ENCODE peak calls at places on chromosomes 16 and 17, in six cellular contexts. B, C, F, P, A and Z are unnamed samples. For H3K36me3, the result is how much of the 10 kb centered on the place peaks cover.

GRCh38 chr16:56424791-56425438 is 430 bp downstream of the AMFR start:
- DNase-seq in A (no peak), B (peak), C (peak), F (peak), P (no peak), Z (peak)

GRCh38 chr17:19706791-19707727 is 9.3 kb downstream of the SLC47A2 start:
- DNase-seq in P (no peak), F (no peak), C (no peak), A (no peak), B (no peak), Z (no peak)

GRCh38 chr17:64420143-64420670 is 28.7 kb upstream of the MILR1 start:
- DNase-seq in C (no peak), F (no peak), P (peak), B (peak), A (no peak), Z (no peak)

GRCh38 chr17:65058151-65058550 is 1.6 kb upstream of the GNA13 start:
- DNase-seq in F (no peak), B (no peak), C (no peak), A (no peak), P (no peak), Z (no peak)

GRCh38 chr16:77913738-77914263 is 108.5 kb upstream of the CLEC3A start:
- DNase-seq in B (no peak), F (no peak), A (no peak), C (no peak), P (no peak), Z (no peak)

GRCh38 chr16:30024451-30024850 is 1.5 kb downstream of the C16orf92 start:
- DNase-seq in A (no peak), F (no peak), P (no peak), B (no peak), C (no peak), Z (no peak)

GRCh38 chr16:87464691-87465300 is 28.0 kb downstream of the ZCCHC14 start:
- DNase-seq in P (no peak), C (peak), A (no peak), B (no peak), F (peak), Z (peak)

GRCh38 chr17:74369221-74369620 is 1.9 kb downstream of the GPR142 start:
- DNase-seq in F (no peak), B (no peak), A (no peak), C (no peak), P (no peak), Z (peak)

GRCh38 chr17:2259769-2260536 is 43.6 kb downstream of the SMG6 start:
- DNase-seq in P (no peak), A (no peak), F (peak), B (no peak), C (peak), Z (no peak)

GRCh38 chr17:27616414-27616813 is 14.6 kb upstream of the LGALS9 start:
- DNase-seq in A (no peak), P (no peak), C (no peak), F (no peak), B (no peak), Z (no peak)
- TF ChIP-seq CTCF in A (no peak), P (no peak), C (no peak), F (no peak), B (no peak), Z (no peak)

GRCh38 chr17:62045517-62045916 is 19.6 kb downstream of the MED13 start:
- DNase-seq in C (no peak), A (no peak), P (no peak), F (no peak), B (no peak), Z (no peak)

GRCh38 chr17:62043602-62044001 is 21.5 kb downstream of the MED13 start:
- DNase-seq in C (no peak), F (no peak), P (no peak), B (no peak), A (no peak), Z (no peak)

GRCh38 chr17:62048262-62048661 is 16.8 kb downstream of the MED13 start:
- DNase-seq in B (no peak), A (no peak), F (no peak), C (no peak), P (no peak), Z (no peak)

GRCh38 chr17:62043140-62043539 is 21.9 kb downstream of the MED13 start:
- DNase-seq in F (no peak), B (no peak), A (no peak), C (no peak), P (no peak), Z (no peak)

GRCh38 chr17:62045109-62045508 is 20.0 kb downstream of the MED13 start:
- DNase-seq in F (no peak), A (no peak), P (no peak), B (no peak), C (no peak), Z (no peak)
- H3K36me3 ChIP-seq in F (under half), A (under half), P (half or more), B (under half), C (under half), Z (under half)

GRCh38 chr17:79007504-79008381 is 1.8 kb downstream of the CANT1 start:
- DNase-seq in A (peak), F (peak), C (peak), P (no peak), B (no peak), Z (no peak)
- TF ChIP-seq POLR2A in A (no peak), F (no peak), C (no peak), P (no peak), B (no peak), Z (no peak)

DNA sequence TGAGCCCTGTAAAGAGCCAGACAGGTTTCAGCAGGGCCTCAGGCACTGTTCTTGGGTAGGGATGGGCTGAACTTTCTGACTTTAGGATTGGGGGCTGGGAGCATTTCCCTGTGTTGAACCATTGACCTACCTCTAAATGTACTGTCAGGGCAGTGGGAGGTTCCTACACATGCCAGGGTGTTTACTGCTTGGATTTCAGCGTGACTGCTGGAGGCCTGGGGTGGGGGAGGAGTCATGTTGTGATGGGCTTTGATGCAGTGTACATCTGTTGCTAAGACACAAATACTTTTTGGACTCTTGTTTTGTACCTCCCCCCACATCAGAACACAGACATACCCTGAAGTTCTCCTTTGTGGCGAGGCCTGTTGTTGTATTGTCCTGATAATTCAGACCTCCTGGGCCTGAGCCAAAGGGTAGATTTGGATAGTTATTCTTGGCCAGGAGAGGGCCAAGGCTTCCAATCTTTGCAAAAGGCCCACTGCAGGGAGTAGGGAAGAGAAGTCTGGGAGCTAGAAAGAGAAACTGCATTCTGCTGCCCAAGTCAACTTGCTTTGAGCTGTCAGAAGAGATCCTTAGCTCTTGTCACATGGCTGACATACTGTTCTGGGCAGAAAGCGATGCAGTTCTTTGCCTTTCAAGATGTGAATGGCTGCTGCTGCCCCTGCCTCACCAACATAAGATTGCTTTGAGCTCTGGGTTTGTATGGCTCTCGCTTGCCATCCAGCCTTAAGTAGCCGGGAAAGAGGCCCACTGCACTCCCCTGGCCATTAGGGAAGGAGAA is 3.7 kb downstream of the NFE2L1 start:
- DNase-seq in B (peak), P (peak), C (peak), F (peak), A (no peak), Z (peak)
- TF ChIP-seq CTCF in B (peak), P (peak), C (no peak), F (no peak), A (peak), Z (no peak)

DNA sequence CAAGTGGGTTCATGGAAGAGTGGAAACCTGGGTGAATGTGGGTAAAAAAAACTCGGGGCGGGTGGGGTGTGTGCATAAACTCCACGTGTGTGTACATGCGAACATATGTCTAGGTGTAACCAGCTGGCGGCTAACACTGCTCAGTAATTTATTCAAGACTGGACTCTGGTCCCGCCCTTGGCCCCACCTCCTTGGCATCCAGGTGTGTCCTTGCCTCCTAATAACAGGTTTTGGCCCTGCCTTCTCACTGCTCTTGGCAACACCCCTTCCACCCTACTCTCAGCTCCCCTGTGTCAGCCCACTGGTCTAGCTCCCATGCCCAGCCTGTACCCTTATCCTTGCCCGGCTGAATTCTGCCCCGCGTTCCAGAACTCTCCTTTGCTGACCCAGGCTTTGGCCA is 8.3 kb downstream of the FLII start:
- DNase-seq in F (no peak), P (no peak), A (no peak), B (no peak), C (no peak), Z (no peak)
- H3K36me3 ChIP-seq in F (half or more), P (half or more), A (under half), B (under half), C (under half), Z (half or more)

DNA sequence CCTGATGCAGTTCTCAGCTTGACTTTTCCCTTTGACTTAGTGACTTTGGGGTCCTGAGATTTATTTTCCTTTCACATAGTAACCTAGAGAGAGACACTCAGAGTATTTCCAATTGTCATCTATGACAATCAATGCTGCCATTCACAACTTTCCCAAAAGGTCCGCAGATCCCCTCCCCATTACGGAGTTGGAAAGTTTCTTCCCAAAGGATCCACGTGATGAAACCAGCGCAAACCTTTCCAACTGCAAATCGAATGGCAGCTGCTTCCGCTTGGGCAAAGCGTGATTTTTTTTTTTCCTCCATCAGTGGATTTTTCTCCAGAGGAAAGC is 539 bp upstream of the FCSK start:
- DNase-seq in P (no peak), C (no peak), A (no peak), B (no peak), F (no peak), Z (no peak)
- TF ChIP-seq POLR2A in P (peak), C (no peak), A (no peak), B (no peak), F (no peak), Z (no peak)

DNA sequence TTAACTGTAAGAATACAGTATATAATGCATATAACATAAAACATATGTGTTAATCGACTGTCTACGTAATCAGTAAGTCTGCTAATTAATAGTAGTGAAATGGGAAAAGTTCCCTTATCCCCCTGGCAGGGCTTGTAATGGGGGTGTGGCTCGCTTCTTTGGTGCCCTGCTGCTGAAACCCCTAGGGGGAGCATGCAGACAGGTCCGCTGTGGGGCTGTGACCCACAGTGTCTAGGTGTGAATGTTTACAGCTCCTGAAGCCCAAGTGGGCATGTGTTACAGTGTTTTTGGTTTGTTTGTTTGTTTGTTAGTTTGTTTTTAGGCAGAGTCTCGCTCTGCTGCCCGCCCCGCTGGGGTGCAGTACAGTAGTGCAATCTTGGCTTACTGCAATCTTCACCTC is 495.7 kb downstream of the SHISA9 start:
- DNase-seq in B (no peak), A (no peak), F (no peak), C (no peak), P (no peak), Z (no peak)
- TF ChIP-seq CTCF in B (no peak), A (no peak), F (no peak), C (no peak), P (peak), Z (no peak)

GRCh38 chr17:79678856-79679255 is 51.9 kb upstream of the ENPP7 start:
- DNase-seq in C (no peak), P (no peak), B (no peak), F (no peak), A (no peak), Z (no peak)

GRCh38 chr17:79679631-79680340 is 51.0 kb upstream of the ENPP7 start:
- DNase-seq in P (no peak), B (no peak), C (no peak), A (no peak), F (no peak), Z (no peak)

GRCh38 chr17:79681101-79681621 is 49.6 kb upstream of the ENPP7 start:
- DNase-seq in P (no peak), B (no peak), C (no peak), F (no peak), A (no peak), Z (no peak)

GRCh38 chr17:79681628-79682261 is 49.0 kb upstream of the ENPP7 start:
- DNase-seq in A (no peak), B (no peak), F (no peak), C (no peak), P (no peak), Z (no peak)

DNA sequence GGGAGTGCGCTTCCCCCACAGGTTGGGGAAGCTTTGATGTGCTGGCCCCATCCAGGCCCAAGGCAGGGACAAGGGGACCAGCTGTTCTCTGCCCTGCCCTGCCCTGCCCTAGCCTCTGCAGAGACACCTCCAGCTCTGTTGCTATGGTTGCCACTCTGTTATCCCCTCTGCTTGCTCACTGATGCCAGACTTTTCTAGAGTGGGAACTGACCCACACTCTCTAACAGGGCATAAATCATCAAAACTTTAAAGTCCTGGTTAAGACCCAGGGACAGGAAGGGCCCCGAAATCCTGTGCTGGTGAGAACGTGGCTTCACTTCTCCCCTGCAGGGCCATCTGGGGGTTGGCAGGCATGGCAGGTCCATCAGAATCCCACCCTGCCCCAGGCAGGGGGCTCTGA is 50.4 kb upstream of the ENPP7 start:
- DNase-seq in P (no peak), F (no peak), C (no peak), A (no peak), B (no peak), Z (no peak)
- H3K36me3 ChIP-seq in P (under half), F (under half), C (under half), A (under half), B (under half), Z (under half)

GRCh38 chr16:27402569-27402963 is 592 bp downstream of the IL21R start:
- DNase-seq in C (no peak), B (no peak), A (no peak), F (no peak), P (no peak), Z (no peak)

GRCh38 chr16:27404163-27404823 is 2.3 kb downstream of the IL21R start:
- DNase-seq in A (no peak), F (no peak), C (no peak), B (no peak), P (no peak), Z (no peak)

GRCh38 chr16:27403601-27403992 is 1.6 kb downstream of the IL21R start:
- DNase-seq in A (no peak), F (no peak), B (no peak), P (no peak), C (no peak), Z (no peak)

GRCh38 chr16:27401768-27402568 is at the start of gene IL21R:
- DNase-seq in C (peak), F (peak), A (no peak), B (no peak), P (no peak), Z (no peak)

GRCh38 chr16:27402964-27403600 is 1.1 kb downstream of the IL21R start:
- DNase-seq in F (no peak), P (no peak), A (no peak), B (no peak), C (no peak), Z (no peak)
- TF ChIP-seq POLR2A in F (no peak), P (no peak), A (no peak), B (no peak), C (no peak), Z (no peak)

DNA sequence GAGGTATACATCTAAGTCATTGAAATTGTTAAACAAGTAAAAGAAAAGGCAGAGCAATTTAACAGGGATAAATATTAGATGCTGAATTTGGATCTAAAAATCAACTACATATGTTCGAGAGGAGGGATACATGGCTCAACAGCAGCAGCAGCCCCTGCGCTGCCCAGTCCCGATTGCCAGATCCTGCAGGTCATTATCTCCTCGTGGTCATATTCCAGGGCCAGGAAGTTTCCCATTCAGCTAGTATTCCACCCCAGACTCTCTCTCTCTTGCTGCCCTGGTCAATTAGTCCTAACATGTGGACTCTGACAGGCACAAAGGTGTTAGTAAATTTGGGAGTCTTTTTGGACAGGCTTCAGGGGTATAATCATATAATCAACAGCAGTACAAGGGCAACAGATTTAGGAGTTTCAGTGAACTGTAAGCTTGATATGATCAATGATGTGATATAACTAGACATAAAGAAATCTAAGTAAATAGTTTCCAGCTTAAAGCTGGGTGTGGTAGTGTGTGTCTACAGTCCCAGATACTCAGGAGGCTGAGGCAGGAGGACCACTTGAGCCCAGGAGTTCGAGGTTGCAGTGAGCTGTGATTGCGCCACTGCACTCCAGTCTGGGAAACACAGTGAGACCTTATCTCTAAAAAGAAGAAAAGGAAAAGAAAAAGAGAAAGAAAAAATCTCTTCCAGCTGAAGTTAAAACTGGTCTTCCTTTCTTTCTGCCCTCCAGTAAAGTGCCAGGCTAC is 96.5 kb upstream of the MED13 start:
- DNase-seq in A (no peak), P (no peak), C (no peak), B (no peak), F (no peak), Z (no peak)
- TF ChIP-seq CTCF in A (no peak), P (no peak), C (no peak), B (no peak), F (no peak), Z (no peak)